ENCODE peak calls at places on chromosomes 3 and 15, in eight cellular contexts. One of them, this sample, is unnamed. For H3K4me1, the result is how much of the 10 kb centered on the place peaks cover.

GRCh38 chr3:133460809-133461208 is 61.0 kb downstream of the BFSP2 start:
- DNase-seq in mucosa of descending colon: no peak
- DNase-seq in OCI-LY7: peak
- DNase-seq in SK-N-SH: no peak
- DNase-seq in transverse colon: no peak
- DNase-seq in esophagus squamous epithelium: no peak
- DNase-seq in A549: no peak
- DNase-seq in hepatocyte: no peak
- DNase-seq in this sample: no peak

GRCh38 chr3:158642005-158642404 is 2.3 kb upstream of the GFM1 start:
- DNase-seq in esophagus squamous epithelium: no peak
- DNase-seq in SK-N-SH: no peak
- DNase-seq in OCI-LY7: no peak
- DNase-seq in transverse colon: no peak
- DNase-seq in hepatocyte: no peak
- DNase-seq in mucosa of descending colon: no peak
- DNase-seq in A549: no peak
- DNase-seq in this sample: no peak

GRCh38 chr3:133995264-133995663 is 34.5 kb downstream of the SLCO2A1 start:
- DNase-seq in SK-N-SH: no peak
- DNase-seq in esophagus squamous epithelium: no peak
- DNase-seq in hepatocyte: no peak
- DNase-seq in OCI-LY7: no peak
- DNase-seq in mucosa of descending colon: no peak
- DNase-seq in A549: no peak
- DNase-seq in transverse colon: no peak
- DNase-seq in this sample: no peak

GRCh38 chr3:148955544-148956346 is 35.6 kb upstream of the GYG1 start:
- DNase-seq in esophagus squamous epithelium: no peak
- DNase-seq in transverse colon: peak
- DNase-seq in mucosa of descending colon: no peak
- DNase-seq in SK-N-SH: peak
- DNase-seq in A549: peak
- DNase-seq in OCI-LY7: peak
- DNase-seq in hepatocyte: peak
- DNase-seq in this sample: peak

GRCh38 chr3:186985713-186986364 is 55.5 kb downstream of the ST6GAL1 start:
- DNase-seq in esophagus squamous epithelium: no peak
- DNase-seq in mucosa of descending colon: no peak
- DNase-seq in OCI-LY7: peak
- DNase-seq in SK-N-SH: no peak
- DNase-seq in transverse colon: no peak
- DNase-seq in hepatocyte: no peak
- DNase-seq in A549: no peak
- DNase-seq in this sample: no peak

GRCh38 chr15:66042624-66043023 is 173.3 kb downstream of the RAB11A start:
- DNase-seq in transverse colon: no peak
- DNase-seq in SK-N-SH: no peak
- DNase-seq in mucosa of descending colon: no peak
- DNase-seq in esophagus squamous epithelium: no peak
- DNase-seq in hepatocyte: no peak
- DNase-seq in A549: no peak
- DNase-seq in OCI-LY7: no peak
- DNase-seq in this sample: no peak

GRCh38 chr3:170840291-170840859 is 29.6 kb downstream of the RPL22L1 start:
- DNase-seq in OCI-LY7: no peak
- DNase-seq in mucosa of descending colon: no peak
- DNase-seq in esophagus squamous epithelium: no peak
- DNase-seq in transverse colon: no peak
- DNase-seq in SK-N-SH: peak
- DNase-seq in A549: no peak
- DNase-seq in hepatocyte: no peak
- DNase-seq in this sample: no peak

GRCh38 chr3:45772341-45773035 is 23.8 kb downstream of the SLC6A20 start:
- DNase-seq in transverse colon: no peak
- DNase-seq in hepatocyte: no peak
- DNase-seq in esophagus squamous epithelium: no peak
- DNase-seq in OCI-LY7: no peak
- DNase-seq in A549: no peak
- DNase-seq in mucosa of descending colon: no peak
- DNase-seq in SK-N-SH: no peak
- DNase-seq in this sample: no peak

GRCh38 chr3:120450261-120450913 is 405 bp downstream of the FSTL1 start:
- DNase-seq in A549: peak
- DNase-seq in esophagus squamous epithelium: no peak
- DNase-seq in SK-N-SH: no peak
- DNase-seq in transverse colon: peak
- DNase-seq in OCI-LY7: no peak
- DNase-seq in mucosa of descending colon: peak
- DNase-seq in hepatocyte: peak
- DNase-seq in this sample: peak

GRCh38 chr3:46857485-46858341 is 5.5 kb downstream of the MYL3 start:
- DNase-seq in SK-N-SH: no peak
- DNase-seq in A549: no peak
- DNase-seq in mucosa of descending colon: peak
- DNase-seq in transverse colon: no peak
- DNase-seq in esophagus squamous epithelium: no peak
- DNase-seq in hepatocyte: no peak
- DNase-seq in OCI-LY7: no peak
- DNase-seq in this sample: peak

GRCh38 chr3:14425574-14426304 is 23.3 kb downstream of the SLC6A6 start:
- DNase-seq in mucosa of descending colon: peak
- DNase-seq in esophagus squamous epithelium: no peak
- DNase-seq in transverse colon: peak
- DNase-seq in A549: no peak
- DNase-seq in OCI-LY7: peak
- DNase-seq in SK-N-SH: no peak
- DNase-seq in hepatocyte: no peak
- DNase-seq in this sample: no peak

GRCh38 chr15:63212050-63212973 is 22.9 kb downstream of the RAB8B start:
- DNase-seq in mucosa of descending colon: no peak
- DNase-seq in A549: no peak
- DNase-seq in hepatocyte: peak
- DNase-seq in esophagus squamous epithelium: no peak
- DNase-seq in transverse colon: no peak
- DNase-seq in OCI-LY7: no peak
- DNase-seq in SK-N-SH: peak
- DNase-seq in this sample: no peak

GRCh38 chr3:157388051-157388450 is 48.6 kb upstream of the PTX3 start:
- DNase-seq in OCI-LY7: no peak
- DNase-seq in esophagus squamous epithelium: no peak
- DNase-seq in mucosa of descending colon: no peak
- DNase-seq in hepatocyte: no peak
- DNase-seq in transverse colon: no peak
- DNase-seq in A549: no peak
- DNase-seq in SK-N-SH: no peak
- DNase-seq in this sample: no peak

GRCh38 chr3:66276705-66277274 is 56.0 kb downstream of the SLC25A26 start:
- DNase-seq in SK-N-SH: peak
- DNase-seq in OCI-LY7: peak
- DNase-seq in A549: peak
- DNase-seq in transverse colon: peak
- DNase-seq in hepatocyte: peak
- DNase-seq in esophagus squamous epithelium: no peak
- DNase-seq in mucosa of descending colon: no peak
- DNase-seq in this sample: peak

GRCh38 chr3:184982058-184982457 is 170.1 kb downstream of the VPS8 start:
- DNase-seq in SK-N-SH: no peak
- DNase-seq in A549: no peak
- DNase-seq in OCI-LY7: no peak
- DNase-seq in esophagus squamous epithelium: no peak
- DNase-seq in mucosa of descending colon: no peak
- DNase-seq in transverse colon: no peak
- DNase-seq in hepatocyte: no peak
- DNase-seq in this sample: no peak

DNA sequence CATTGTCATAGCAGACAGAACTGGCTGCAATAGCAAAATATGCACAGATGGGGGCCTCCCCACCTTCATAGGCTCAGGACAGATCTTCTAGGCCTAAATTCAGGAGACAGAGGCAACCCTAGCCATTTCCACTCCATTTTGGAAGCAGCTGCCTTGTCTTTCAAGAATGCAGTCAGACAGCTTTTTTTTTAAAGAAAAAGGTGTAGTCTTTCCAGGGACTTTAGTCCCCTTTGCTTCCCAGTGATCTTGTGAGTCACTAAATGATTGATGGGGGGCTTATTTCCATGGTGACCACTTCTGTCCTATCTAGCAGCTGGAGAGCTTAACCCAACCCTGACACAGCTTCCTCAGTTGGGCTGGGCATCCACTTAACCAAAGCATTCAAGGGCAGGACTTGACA is 165.9 kb downstream of the TPRG1 start:
- DNase-seq in mucosa of descending colon: no peak
- DNase-seq in esophagus squamous epithelium: no peak
- DNase-seq in hepatocyte: peak
- DNase-seq in transverse colon: no peak
- DNase-seq in OCI-LY7: no peak
- DNase-seq in SK-N-SH: no peak
- DNase-seq in A549: no peak
- DNase-seq in this sample: no peak
- TF ChIP-seq CTCF in mucosa of descending colon: no peak
- TF ChIP-seq CTCF in esophagus squamous epithelium: no peak
- TF ChIP-seq CTCF in hepatocyte: no peak
- TF ChIP-seq CTCF in transverse colon: no peak
- TF ChIP-seq CTCF in OCI-LY7: no peak
- TF ChIP-seq CTCF in SK-N-SH: no peak
- TF ChIP-seq CTCF in A549: no peak
- TF ChIP-seq CTCF in this sample: no peak

DNA sequence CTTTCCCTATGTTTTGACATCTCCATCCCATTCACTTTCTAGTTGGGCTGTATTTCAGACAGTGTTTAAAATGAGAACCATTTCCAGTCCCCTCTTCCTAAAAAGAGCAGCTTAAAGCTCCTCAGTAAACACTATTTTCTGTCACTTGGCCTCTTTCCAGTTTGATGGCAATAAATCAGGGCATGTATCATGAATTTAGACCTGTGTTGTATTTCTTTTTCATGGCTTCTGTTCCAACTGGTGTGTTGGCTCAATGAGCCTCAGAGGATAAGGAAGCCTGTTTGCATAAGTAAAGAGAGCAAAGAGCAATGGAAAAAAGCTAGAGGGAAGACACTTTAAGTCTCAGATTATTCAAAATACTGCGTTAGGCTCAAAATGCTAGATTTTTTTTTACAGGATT is 7.2 kb downstream of the CCDC80 start:
- DNase-seq in mucosa of descending colon: no peak
- DNase-seq in hepatocyte: peak
- DNase-seq in A549: no peak
- DNase-seq in transverse colon: no peak
- DNase-seq in OCI-LY7: no peak
- DNase-seq in SK-N-SH: no peak
- DNase-seq in esophagus squamous epithelium: no peak
- DNase-seq in this sample: no peak
- H3K4me1 ChIP-seq in mucosa of descending colon: under half
- H3K4me1 ChIP-seq in hepatocyte: under half
- H3K4me1 ChIP-seq in A549: half or more
- H3K4me1 ChIP-seq in transverse colon: under half
- H3K4me1 ChIP-seq in OCI-LY7: under half
- H3K4me1 ChIP-seq in SK-N-SH: under half
- H3K4me1 ChIP-seq in esophagus squamous epithelium: half or more
- H3K4me1 ChIP-seq in this sample: under half

GRCh38 chr3:128006471-128007424 is 45.5 kb upstream of the SEC61A1 start:
- DNase-seq in A549: no peak
- DNase-seq in esophagus squamous epithelium: no peak
- DNase-seq in SK-N-SH: peak
- DNase-seq in OCI-LY7: no peak
- DNase-seq in hepatocyte: no peak
- DNase-seq in mucosa of descending colon: no peak
- DNase-seq in transverse colon: no peak
- DNase-seq in this sample: no peak

GRCh38 chr3:128011140-128011539 is 41.1 kb upstream of the SEC61A1 start:
- DNase-seq in OCI-LY7: peak
- DNase-seq in transverse colon: peak
- DNase-seq in SK-N-SH: peak
- DNase-seq in hepatocyte: peak
- DNase-seq in mucosa of descending colon: peak
- DNase-seq in esophagus squamous epithelium: no peak
- DNase-seq in A549: peak
- DNase-seq in this sample: no peak

GRCh38 chr3:128006061-128006470 is 46.2 kb upstream of the SEC61A1 start:
- DNase-seq in SK-N-SH: no peak
- DNase-seq in esophagus squamous epithelium: no peak
- DNase-seq in OCI-LY7: no peak
- DNase-seq in transverse colon: no peak
- DNase-seq in mucosa of descending colon: no peak
- DNase-seq in A549: no peak
- DNase-seq in hepatocyte: peak
- DNase-seq in this sample: no peak

GRCh38 chr3:128012050-128012449 is 40.2 kb upstream of the SEC61A1 start:
- DNase-seq in transverse colon: no peak
- DNase-seq in OCI-LY7: no peak
- DNase-seq in hepatocyte: no peak
- DNase-seq in esophagus squamous epithelium: no peak
- DNase-seq in A549: no peak
- DNase-seq in mucosa of descending colon: no peak
- DNase-seq in SK-N-SH: no peak
- DNase-seq in this sample: no peak

GRCh38 chr3:128009952-128010846 is 42.0 kb upstream of the SEC61A1 start:
- DNase-seq in hepatocyte: no peak
- DNase-seq in esophagus squamous epithelium: no peak
- DNase-seq in transverse colon: no peak
- DNase-seq in OCI-LY7: no peak
- DNase-seq in SK-N-SH: no peak
- DNase-seq in mucosa of descending colon: no peak
- DNase-seq in A549: no peak
- DNase-seq in this sample: no peak
- TF ChIP-seq CTCF in hepatocyte: no peak
- TF ChIP-seq CTCF in esophagus squamous epithelium: no peak
- TF ChIP-seq CTCF in transverse colon: no peak
- TF ChIP-seq CTCF in OCI-LY7: no peak
- TF ChIP-seq CTCF in SK-N-SH: no peak
- TF ChIP-seq CTCF in mucosa of descending colon: no peak
- TF ChIP-seq CTCF in A549: no peak
- TF ChIP-seq CTCF in this sample: no peak

GRCh38 chr3:136728434-136728833 is 23.7 kb downstream of the STAG1 start:
- DNase-seq in hepatocyte: no peak
- DNase-seq in SK-N-SH: no peak
- DNase-seq in A549: no peak
- DNase-seq in transverse colon: no peak
- DNase-seq in esophagus squamous epithelium: no peak
- DNase-seq in OCI-LY7: no peak
- DNase-seq in mucosa of descending colon: no peak
- DNase-seq in this sample: no peak
- H3K4me1 ChIP-seq in hepatocyte: under half
- H3K4me1 ChIP-seq in SK-N-SH: under half
- H3K4me1 ChIP-seq in A549: under half
- H3K4me1 ChIP-seq in transverse colon: under half
- H3K4me1 ChIP-seq in esophagus squamous epithelium: half or more
- H3K4me1 ChIP-seq in OCI-LY7: under half
- H3K4me1 ChIP-seq in mucosa of descending colon: half or more
- H3K4me1 ChIP-seq in this sample: half or more

DNA sequence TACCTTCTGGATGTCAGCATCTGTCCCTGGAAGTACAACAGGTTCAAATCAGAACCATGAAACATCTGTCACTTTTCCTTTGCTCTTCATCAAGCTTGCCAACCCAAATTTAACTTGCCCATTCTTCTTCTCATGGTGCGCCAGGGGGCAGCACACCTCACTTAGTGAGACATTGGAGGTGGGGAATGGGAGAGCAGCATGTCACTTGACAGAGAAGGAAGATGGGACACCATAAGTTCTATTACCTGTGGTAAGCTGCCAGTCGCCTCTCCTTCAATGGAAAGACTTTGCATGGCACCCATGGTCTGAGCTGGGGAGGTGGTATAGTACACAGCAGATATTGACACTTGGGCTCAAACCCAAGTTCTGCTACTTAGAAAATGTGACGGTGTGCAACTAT is 2.9 kb downstream of the SCN5A start:
- DNase-seq in transverse colon: no peak
- DNase-seq in hepatocyte: peak
- DNase-seq in OCI-LY7: peak
- DNase-seq in mucosa of descending colon: no peak
- DNase-seq in A549: peak
- DNase-seq in SK-N-SH: peak
- DNase-seq in esophagus squamous epithelium: no peak
- DNase-seq in this sample: no peak
- TF ChIP-seq CTCF in transverse colon: no peak
- TF ChIP-seq CTCF in hepatocyte: peak
- TF ChIP-seq CTCF in OCI-LY7: peak
- TF ChIP-seq CTCF in mucosa of descending colon: no peak
- TF ChIP-seq CTCF in A549: peak
- TF ChIP-seq CTCF in SK-N-SH: peak
- TF ChIP-seq CTCF in esophagus squamous epithelium: no peak
- TF ChIP-seq CTCF in this sample: no peak

This sample was measured in heart left ventricle.